ENCODE peak calls at places on chromosomes 11 and 22, in nine cellular contexts. O, J, B, D, L, R, Q, E and I are unnamed samples.

GRCh38 chr22:19663286-19663815 is 51.0 kb upstream of the SEPTIN5 start:
- DNase-seq in D (no peak), R (peak; percentile 80), B (peak; percentile 77), Q (no peak), L (no peak), O (peak; percentile 80), J (peak; percentile 58), E (peak; percentile 75), I (no peak)

GRCh38 chr11:12628322-12628721 is 45.9 kb upstream of the TEAD1 start:
- DNase-seq in Q (no peak), J (no peak), E (peak; percentile 30), B (no peak), O (no peak), D (no peak), R (no peak), L (no peak), I (no peak)

GRCh38 chr22:50306753-50307749 is at the start of gene PLXNB2:
- DNase-seq in Q (peak; percentile 31), O (peak; percentile 92), B (peak; percentile 90), E (peak; percentile 87), D (peak; percentile 92), J (peak; percentile 89), L (no peak), R (peak; percentile 88), I (peak; percentile 95)

GRCh38 chr11:100639140-100639539 is 47.9 kb upstream of the ARHGAP42 start:
- DNase-seq in J (no peak), B (no peak), E (peak; percentile 10), Q (no peak), O (no peak), R (no peak), L (no peak), D (no peak), I (no peak)

GRCh38 chr11:100498780-100499179 is 188.3 kb upstream of the ARHGAP42 start:
- DNase-seq in O (no peak), E (no peak), R (no peak), J (no peak), B (no peak), L (no peak), D (no peak), Q (no peak), I (no peak)

GRCh38 chr11:47923667-47924066 is 56.7 kb upstream of the PTPRJ start:
- DNase-seq in E (peak; percentile 51), D (no peak), O (no peak), R (peak; percentile 40), B (no peak), Q (no peak), J (no peak), L (no peak), I (no peak)

GRCh38 chr22:25475554-25476022 is 88.9 kb upstream of the GRK3 start:
- DNase-seq in J (no peak), L (no peak), Q (peak; percentile 20), R (no peak), O (no peak), B (no peak), E (no peak), D (no peak), I (no peak)

GRCh38 chr11:117822031-117822521 is 2.5 kb downstream of the FXYD2 start:
- DNase-seq in L (peak; percentile 54), R (no peak), J (peak; percentile 63), Q (peak; percentile 84), E (peak; percentile 67), O (peak; percentile 72), B (peak; percentile 67), D (peak; percentile 71), I (peak; percentile 90)

GRCh38 chr11:123742778-123743177 is 1.3 kb upstream of the ZNF202 start:
- DNase-seq in R (no peak), D (no peak), O (no peak), Q (no peak), B (no peak), J (no peak), E (no peak), L (no peak), I (no peak)

GRCh38 chr22:42646569-42647525 is 2.3 kb downstream of the CYB5R3 start:
- DNase-seq in L (no peak), E (peak; percentile 85), Q (no peak), O (peak; percentile 80), D (peak; percentile 78), J (peak; percentile 76), R (peak; percentile 83), B (peak; percentile 69), I (peak; percentile 89)

GRCh38 chr11:12086271-12087074 is 23.9 kb upstream of the MICAL2 start:
- DNase-seq in L (no peak), B (peak; percentile 85), J (no peak), Q (no peak), E (peak; percentile 34), R (peak; percentile 70), O (no peak), D (peak; percentile 70), I (peak; percentile 91)

GRCh38 chr11:7592706-7593105 is 78.9 kb downstream of the PPFIBP2 start:
- DNase-seq in E (peak; percentile 77), L (no peak), Q (no peak), D (peak; percentile 80), B (peak; percentile 60), R (peak; percentile 48), J (no peak), O (peak; percentile 52), I (no peak)

GRCh38 chr11:7591107-7591894 is 77.5 kb downstream of the PPFIBP2 start:
- DNase-seq in O (no peak), Q (no peak), J (no peak), B (no peak), R (no peak), E (no peak), L (no peak), D (no peak), I (no peak)

GRCh38 chr11:7591992-7592391 is 78.2 kb downstream of the PPFIBP2 start:
- DNase-seq in O (no peak), D (no peak), B (no peak), E (no peak), J (no peak), L (no peak), Q (no peak), R (no peak), I (no peak)

GRCh38 chr11:7589861-7590260 is 76.1 kb downstream of the PPFIBP2 start:
- DNase-seq in Q (no peak), L (no peak), E (no peak), D (no peak), O (no peak), R (no peak), J (no peak), B (no peak), I (no peak)

GRCh38 chr11:7590529-7590928 is 76.7 kb downstream of the PPFIBP2 start:
- DNase-seq in E (no peak), R (no peak), J (no peak), B (no peak), O (no peak), Q (no peak), D (no peak), L (no peak), I (no peak)
- H3K27ac ChIP-seq in E (no peak overlapping the region), R (no peak overlapping the region), J (no peak overlapping the region), B (no peak overlapping the region), O (no peak overlapping the region), Q (no peak overlapping the region), D (no peak overlapping the region), L (no peak overlapping the region), I (no peak overlapping the region)

GRCh38 chr11:14622241-14622954 is 21.2 kb upstream of the PDE3B start:
- DNase-seq in R (no peak), E (no peak), L (no peak), D (no peak), O (no peak), Q (no peak), J (no peak), B (no peak), I (no peak)

GRCh38 chr11:14626650-14627049 is 17.0 kb upstream of the PDE3B start:
- DNase-seq in Q (no peak), R (no peak), D (no peak), B (no peak), J (no peak), O (no peak), E (no peak), L (no peak), I (no peak)

GRCh38 chr11:14623036-14623435 is 20.6 kb upstream of the PDE3B start:
- DNase-seq in J (no peak), O (no peak), R (no peak), D (no peak), B (no peak), E (no peak), Q (no peak), L (no peak), I (no peak)

GRCh38 chr11:14620027-14620511 is 23.5 kb upstream of the PDE3B start:
- DNase-seq in B (no peak), Q (no peak), L (no peak), J (no peak), R (no peak), D (no peak), O (no peak), E (no peak), I (no peak)

GRCh38 chr11:14625804-14626203 is 17.8 kb upstream of the PDE3B start:
- DNase-seq in J (no peak), Q (no peak), O (no peak), R (no peak), E (no peak), D (no peak), L (no peak), B (no peak), I (no peak)
- H3K4me3 ChIP-seq in J (no peak overlapping the region), Q (peak overlapping the region; percentile 9), O (no peak overlapping the region), R (no peak overlapping the region), E (no peak overlapping the region), D (peak overlapping the region; percentile 6), L (no peak overlapping the region), B (no peak overlapping the region), I (no peak overlapping the region)

DNA sequence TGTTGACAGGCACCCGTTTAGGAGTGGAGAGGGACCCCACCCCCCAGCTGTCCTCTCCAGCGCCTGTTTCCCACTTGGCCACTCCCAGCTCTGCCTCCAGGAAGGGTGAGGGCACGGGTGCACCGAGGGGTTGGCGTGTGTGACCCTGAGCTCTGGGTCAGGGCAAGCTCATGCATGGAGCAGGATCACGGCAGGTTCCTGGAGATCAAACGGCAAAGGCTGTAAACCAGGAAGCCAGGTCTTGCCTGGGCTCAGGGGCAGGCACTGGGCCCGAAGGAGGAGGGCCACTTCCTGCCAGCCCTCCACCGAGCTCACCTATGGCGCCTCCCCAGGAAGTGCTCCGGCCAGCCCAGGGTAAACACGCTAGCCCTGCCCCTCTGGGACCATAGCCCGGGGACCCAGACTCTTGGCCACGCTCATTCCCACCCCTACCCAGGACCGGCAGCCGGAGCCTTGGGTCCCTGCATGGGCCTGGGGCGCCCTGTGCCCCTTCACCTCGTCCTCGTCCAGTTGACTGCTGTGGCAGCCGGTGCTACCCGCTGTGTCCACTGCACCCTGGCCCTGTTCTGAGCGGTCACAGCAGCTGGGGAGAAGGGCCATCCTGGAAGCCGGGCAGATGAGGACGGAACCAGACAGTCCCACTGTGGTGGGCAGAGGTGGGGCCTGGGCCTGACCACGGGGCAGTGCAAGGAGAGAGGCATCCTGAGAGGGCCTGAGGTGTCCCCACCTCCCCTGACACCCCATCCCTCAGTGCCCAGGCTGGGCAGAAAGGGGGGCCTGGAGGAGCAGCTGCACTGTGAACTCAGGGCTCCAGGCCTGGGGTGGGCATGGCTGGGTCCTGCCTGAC is 1.0 kb upstream of the EPS8L2 start:
- DNase-seq in B (no peak), E (peak; percentile 95), J (peak; percentile 51), R (no peak), L (no peak), D (peak; percentile 91), O (peak; percentile 93), Q (no peak), I (peak; percentile 93)
- H3K4me1 ChIP-seq in B (no peaks in the 10 kb centered on the region), E (peaks cover 75% of the 10 kb centered on the region), J (peaks cover 34% of the 10 kb centered on the region), R (peaks cover 36% of the 10 kb centered on the region), L (no peaks in the 10 kb centered on the region), D (peaks cover 35% of the 10 kb centered on the region), O (peaks cover 31% of the 10 kb centered on the region), Q (no peaks in the 10 kb centered on the region), I (peaks cover 26% of the 10 kb centered on the region)

DNA sequence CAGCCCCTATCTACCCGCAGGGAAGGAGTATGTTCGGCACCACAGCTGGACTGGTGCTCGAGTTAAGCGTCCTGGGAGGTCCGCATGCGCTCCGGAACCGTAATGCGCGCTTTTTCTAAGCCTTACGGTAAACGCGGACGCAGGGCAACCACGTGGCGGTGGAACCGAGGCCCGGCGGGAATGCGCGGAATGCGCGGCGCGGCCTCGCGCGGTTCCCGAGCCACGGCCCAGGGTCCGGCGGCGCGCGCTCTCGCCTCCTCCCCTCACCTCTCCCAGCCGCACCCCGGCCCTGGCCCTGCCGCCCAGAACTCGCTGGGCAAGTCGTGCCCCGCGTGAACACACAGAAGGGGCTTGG is 4.5 kb upstream of the CCND1 start:
- DNase-seq in L (no peak), J (peak; percentile 70), R (peak; percentile 83), O (peak; percentile 72), D (peak; percentile 86), Q (no peak), B (peak; percentile 79), E (peak; percentile 76), I (peak; percentile 84)
- H3K27ac ChIP-seq in L (no peak overlapping the region), J (no peak overlapping the region), R (peak overlapping the region; percentile 99), O (peak overlapping the region; percentile 16), D (peak overlapping the region; percentile 73), Q (no peak overlapping the region), B (peak overlapping the region; percentile 16), E (peak overlapping the region; percentile 80), I (peak overlapping the region; percentile 64)